ENCODE peak calls at places on chromosomes 4 and X, in four cellular contexts. X is foreskin melanocyte; Z is midbrain; A is activated CD8-positive, alpha-beta T cell treated with anti-CD3 and anti-CD28 coated beads for 36 hours. W is an unnamed sample.

GRCh38 chrX:68935362-68935761 is 106.5 kb downstream of the EFNB1 start:
- DNase-seq in Z (no peak), A (no peak), X (no peak), W (peak)

GRCh38 chrX:140723251-140723650 is 13.7 kb downstream of the LINC00632 start:
- DNase-seq in X (no peak), Z (no peak), A (no peak), W (no peak)

GRCh38 chr4:53674891-53675290 is 83.6 kb upstream of the LNX1 start:
- DNase-seq in Z (no peak), X (peak), A (no peak), W (peak)

GRCh38 chrX:104270916-104271512 is 16.3 kb upstream of the ESX1 start:
- DNase-seq in Z (peak), A (peak), X (peak), W (peak)

GRCh38 chr4:79042079-79042674 is 102.9 kb upstream of the PAQR3 start:
- DNase-seq in A (no peak), Z (no peak), X (peak), W (no peak)

GRCh38 chr4:6909970-6910339 is 329 bp downstream of the TBC1D14 start:
- DNase-seq in A (peak), X (no peak), Z (no peak), W (no peak)

GRCh38 chr4:162682651-162683050 is 484.0 kb downstream of the NAF1 start:
- DNase-seq in A (no peak), X (no peak), Z (no peak), W (no peak)

GRCh38 chr4:162115323-162115722 is 48.5 kb downstream of the FSTL5 start:
- DNase-seq in A (no peak), Z (no peak), X (no peak), W (no peak)

GRCh38 chr4:171785392-171785791 is 27.8 kb upstream of the GALNTL6 start:
- DNase-seq in A (no peak), X (peak), Z (no peak), W (no peak)

GRCh38 chr4:3361896-3362295 is 69.1 kb downstream of the RGS12 start:
- DNase-seq in Z (no peak), X (no peak), A (no peak), W (no peak)

GRCh38 chrX:125757794-125758564 is 408.1 kb downstream of the DCAF12L2 start:
- DNase-seq in Z (no peak), A (no peak), X (no peak), W (no peak)

GRCh38 chr4:45566896-45567603 is 556.8 kb downstream of the GABRG1 start:
- DNase-seq in A (no peak), Z (no peak), X (no peak), W (no peak)

GRCh38 chr4:182400754-182401153 is 157.6 kb downstream of the TENM3 start:
- DNase-seq in A (no peak), X (no peak), Z (no peak), W (no peak)

GRCh38 chr4:156255608-156256007 is 301.9 kb upstream of the CTSO start:
- DNase-seq in Z (no peak), A (no peak), X (no peak), W (no peak)

GRCh38 chr4:1154523-1155182 is 17.7 kb downstream of the SPON2 start:
- DNase-seq in Z (no peak), X (peak), A (no peak), W (no peak)

GRCh38 chr4:66681962-66682361 is 863.3 kb downstream of the CENPC start:
- DNase-seq in A (no peak), X (no peak), Z (no peak), W (no peak)

GRCh38 chrX:18617351-18617750 is 54.6 kb downstream of the RS1 start:
- DNase-seq in A (no peak), X (peak), Z (no peak), W (peak)

GRCh38 chr4:156223985-156224384 is 270.3 kb upstream of the CTSO start:
- DNase-seq in A (no peak), Z (no peak), X (no peak), W (no peak)

GRCh38 chrX:118353081-118353850 is 7.4 kb downstream of the WDR44 start:
- DNase-seq in A (no peak), X (no peak), Z (no peak), W (no peak)

GRCh38 chr4:129570326-129570725 is 474.4 kb downstream of the C4orf33 start:
- DNase-seq in X (no peak), Z (no peak), A (no peak), W (no peak)

GRCh38 chrX:43958529-43958928 is 14.7 kb downstream of the NDP start:
- DNase-seq in A (peak), X (peak), Z (peak), W (peak)

GRCh38 chr4:105805501-105806120 is 89.7 kb upstream of the NPNT start:
- DNase-seq in A (no peak), X (no peak), Z (peak), W (no peak)

GRCh38 chr4:6052679-6053078 is 34.4 kb upstream of the C4orf50 start:
- DNase-seq in A (no peak), X (no peak), Z (no peak), W (no peak)

GRCh38 chr4:168410681-168411080 is 69.6 kb downstream of the DDX60L start:
- DNase-seq in Z (no peak), X (no peak), A (no peak), W (no peak)

GRCh38 chr4:16123356-16124084 is 39.7 kb upstream of the PROM1 start:
- DNase-seq in A (peak), Z (no peak), X (no peak), W (no peak)

GRCh38 chrX:43968347-43968746 is 4.8 kb downstream of the NDP start:
- DNase-seq in A (no peak), X (peak), Z (no peak), W (no peak)

GRCh38 chr4:182881928-182882327 is 35.3 kb downstream of the DCTD start:
- DNase-seq in Z (no peak), X (no peak), A (no peak), W (peak)

GRCh38 chrX:97876697-97877407 is 993.1 kb downstream of the RPA4 start:
- DNase-seq in A (no peak), Z (no peak), X (no peak), W (no peak)

GRCh38 chrX:136353519-136354095 is 52.8 kb downstream of the ADGRG4 start:
- DNase-seq in Z (no peak), X (no peak), A (no peak), W (no peak)

GRCh38 chr4:37383579-37384229 is 139.2 kb downstream of the NWD2 start:
- DNase-seq in A (peak), Z (peak), X (peak), W (peak)

GRCh38 chr4:139740531-139741041 is 75.0 kb downstream of the MGST2 start:
- DNase-seq in A (no peak), X (peak), Z (peak), W (no peak)

GRCh38 chr4:85732124-85732523 is 257.2 kb downstream of the ARHGAP24 start:
- DNase-seq in Z (no peak), A (no peak), X (no peak), W (no peak)

GRCh38 chr4:39330353-39330752 is 35.8 kb downstream of the RFC1 start:
- DNase-seq in X (no peak), A (no peak), Z (no peak), W (no peak)

GRCh38 chr4:140252144-140252741 is 98.3 kb upstream of the MAML3 start:
- DNase-seq in Z (no peak), X (no peak), A (peak), W (peak)

GRCh38 chrX:103376118-103376978 is at the start of gene BEX3:
- DNase-seq in A (peak), Z (peak), X (no peak), W (peak)